ENCODE peak calls at places on chromosome 18, in eight cellular contexts. One of them, this sample, is unnamed.

GRCh38 chr18:60413944-60414547 is 41.5 kb upstream of the MC4R start:
- DNase-seq in activated CD4-positive, alpha-beta T cell treated with anti-CD3 and anti-CD28 coated beads for 36 hours: peak; percentile 20
- DNase-seq in bronchial epithelial cell: peak; percentile 25
- DNase-seq in nephron progenitor cell: peak; percentile 5
- DNase-seq in left cardiac atrium: no peak
- DNase-seq in foreskin melanocyte: no peak
- DNase-seq in mesothelial cell of epicardium: no peak
- DNase-seq in lower lobe of right lung: no peak
- DNase-seq in this sample: no peak

GRCh38 chr18:77059294-77059916 is 73.2 kb downstream of the MBP start:
- DNase-seq in lower lobe of right lung: no peak
- DNase-seq in bronchial epithelial cell: peak; percentile 58
- DNase-seq in left cardiac atrium: no peak
- DNase-seq in mesothelial cell of epicardium: no peak
- DNase-seq in foreskin melanocyte: peak; percentile 67
- DNase-seq in activated CD4-positive, alpha-beta T cell treated with anti-CD3 and anti-CD28 coated beads for 36 hours: peak; percentile 61
- DNase-seq in nephron progenitor cell: peak; percentile 34
- DNase-seq in this sample: no peak

GRCh38 chr18:74234326-74235171 is 57.2 kb downstream of the CYB5A start:
- DNase-seq in mesothelial cell of epicardium: no peak
- DNase-seq in foreskin melanocyte: peak; percentile 6
- DNase-seq in lower lobe of right lung: no peak
- DNase-seq in nephron progenitor cell: no peak
- DNase-seq in bronchial epithelial cell: peak; percentile 94
- DNase-seq in left cardiac atrium: no peak
- DNase-seq in activated CD4-positive, alpha-beta T cell treated with anti-CD3 and anti-CD28 coated beads for 36 hours: no peak
- DNase-seq in this sample: peak; percentile 36

GRCh38 chr18:34595673-34596072 is 114.4 kb upstream of the DTNA start:
- DNase-seq in nephron progenitor cell: peak; percentile 9
- DNase-seq in mesothelial cell of epicardium: no peak
- DNase-seq in left cardiac atrium: no peak
- DNase-seq in lower lobe of right lung: no peak
- DNase-seq in foreskin melanocyte: no peak
- DNase-seq in bronchial epithelial cell: peak; percentile 44
- DNase-seq in activated CD4-positive, alpha-beta T cell treated with anti-CD3 and anti-CD28 coated beads for 36 hours: no peak
- DNase-seq in this sample: no peak

GRCh38 chr18:49650426-49650891 is 88.6 kb downstream of the LIPG start:
- DNase-seq in bronchial epithelial cell: no peak
- DNase-seq in mesothelial cell of epicardium: no peak
- DNase-seq in activated CD4-positive, alpha-beta T cell treated with anti-CD3 and anti-CD28 coated beads for 36 hours: no peak
- DNase-seq in nephron progenitor cell: no peak
- DNase-seq in left cardiac atrium: no peak
- DNase-seq in foreskin melanocyte: no peak
- DNase-seq in lower lobe of right lung: no peak
- DNase-seq in this sample: no peak

GRCh38 chr18:11981633-11982366 is 493 bp downstream of the IMPA2 start:
- DNase-seq in lower lobe of right lung: peak; percentile 75
- DNase-seq in activated CD4-positive, alpha-beta T cell treated with anti-CD3 and anti-CD28 coated beads for 36 hours: peak; percentile 29
- DNase-seq in foreskin melanocyte: peak; percentile 33
- DNase-seq in nephron progenitor cell: peak; percentile 63
- DNase-seq in mesothelial cell of epicardium: peak; percentile 47
- DNase-seq in bronchial epithelial cell: no peak
- DNase-seq in left cardiac atrium: peak; percentile 51
- DNase-seq in this sample: no peak

GRCh38 chr18:79937103-79937860 is 14.2 kb downstream of the SLC66A2 start:
- DNase-seq in left cardiac atrium: no peak
- DNase-seq in lower lobe of right lung: peak; percentile 32
- DNase-seq in mesothelial cell of epicardium: no peak
- DNase-seq in foreskin melanocyte: no peak
- DNase-seq in bronchial epithelial cell: no peak
- DNase-seq in nephron progenitor cell: no peak
- DNase-seq in activated CD4-positive, alpha-beta T cell treated with anti-CD3 and anti-CD28 coated beads for 36 hours: no peak
- DNase-seq in this sample: no peak

GRCh38 chr18:62585274-62586147 is 62.7 kb downstream of the ZCCHC2 start:
- DNase-seq in lower lobe of right lung: no peak
- DNase-seq in nephron progenitor cell: no peak
- DNase-seq in mesothelial cell of epicardium: no peak
- DNase-seq in bronchial epithelial cell: no peak
- DNase-seq in left cardiac atrium: no peak
- DNase-seq in activated CD4-positive, alpha-beta T cell treated with anti-CD3 and anti-CD28 coated beads for 36 hours: peak; percentile 80
- DNase-seq in foreskin melanocyte: no peak
- DNase-seq in this sample: no peak

GRCh38 chr18:25453556-25454269 is 101.7 kb upstream of the ZNF521 start:
- DNase-seq in nephron progenitor cell: no peak
- DNase-seq in mesothelial cell of epicardium: no peak
- DNase-seq in left cardiac atrium: no peak
- DNase-seq in bronchial epithelial cell: no peak
- DNase-seq in activated CD4-positive, alpha-beta T cell treated with anti-CD3 and anti-CD28 coated beads for 36 hours: no peak
- DNase-seq in lower lobe of right lung: no peak
- DNase-seq in foreskin melanocyte: peak; percentile 31
- DNase-seq in this sample: peak; percentile 54

GRCh38 chr18:37575646-37576045 is 10.0 kb upstream of the CELF4 start:
- DNase-seq in left cardiac atrium: no peak
- DNase-seq in activated CD4-positive, alpha-beta T cell treated with anti-CD3 and anti-CD28 coated beads for 36 hours: no peak
- DNase-seq in lower lobe of right lung: no peak
- DNase-seq in foreskin melanocyte: no peak
- DNase-seq in bronchial epithelial cell: no peak
- DNase-seq in nephron progenitor cell: no peak
- DNase-seq in mesothelial cell of epicardium: no peak
- DNase-seq in this sample: no peak

GRCh38 chr18:39198376-39198775 is 1632.8 kb upstream of the CELF4 start:
- DNase-seq in nephron progenitor cell: no peak
- DNase-seq in mesothelial cell of epicardium: no peak
- DNase-seq in left cardiac atrium: no peak
- DNase-seq in lower lobe of right lung: no peak
- DNase-seq in bronchial epithelial cell: peak; percentile 82
- DNase-seq in activated CD4-positive, alpha-beta T cell treated with anti-CD3 and anti-CD28 coated beads for 36 hours: no peak
- DNase-seq in foreskin melanocyte: no peak
- DNase-seq in this sample: no peak

GRCh38 chr18:79787527-79788095 is 10.1 kb upstream of the KCNG2 start:
- DNase-seq in activated CD4-positive, alpha-beta T cell treated with anti-CD3 and anti-CD28 coated beads for 36 hours: no peak
- DNase-seq in foreskin melanocyte: no peak
- DNase-seq in nephron progenitor cell: no peak
- DNase-seq in bronchial epithelial cell: no peak
- DNase-seq in left cardiac atrium: no peak
- DNase-seq in lower lobe of right lung: no peak
- DNase-seq in mesothelial cell of epicardium: no peak
- DNase-seq in this sample: no peak

GRCh38 chr18:31190919-31191318 is 28.3 kb upstream of the DSC1 start:
- DNase-seq in bronchial epithelial cell: peak; percentile 90
- DNase-seq in activated CD4-positive, alpha-beta T cell treated with anti-CD3 and anti-CD28 coated beads for 36 hours: no peak
- DNase-seq in left cardiac atrium: no peak
- DNase-seq in lower lobe of right lung: no peak
- DNase-seq in foreskin melanocyte: no peak
- DNase-seq in nephron progenitor cell: no peak
- DNase-seq in mesothelial cell of epicardium: no peak
- DNase-seq in this sample: no peak

GRCh38 chr18:56200381-56200831 is 438.0 kb downstream of the TXNL1 start:
- DNase-seq in nephron progenitor cell: no peak
- DNase-seq in lower lobe of right lung: no peak
- DNase-seq in activated CD4-positive, alpha-beta T cell treated with anti-CD3 and anti-CD28 coated beads for 36 hours: no peak
- DNase-seq in foreskin melanocyte: no peak
- DNase-seq in mesothelial cell of epicardium: no peak
- DNase-seq in bronchial epithelial cell: peak; percentile 59
- DNase-seq in left cardiac atrium: no peak
- DNase-seq in this sample: peak; percentile 57

GRCh38 chr18:53380063-53380639 is 844.3 kb downstream of the MBD2 start:
- DNase-seq in mesothelial cell of epicardium: no peak
- DNase-seq in left cardiac atrium: no peak
- DNase-seq in foreskin melanocyte: peak; percentile 25
- DNase-seq in activated CD4-positive, alpha-beta T cell treated with anti-CD3 and anti-CD28 coated beads for 36 hours: no peak
- DNase-seq in lower lobe of right lung: no peak
- DNase-seq in bronchial epithelial cell: peak; percentile 50
- DNase-seq in nephron progenitor cell: peak; percentile 9
- DNase-seq in this sample: no peak

GRCh38 chr18:44637210-44638051 is 43.3 kb upstream of the SETBP1 start:
- DNase-seq in bronchial epithelial cell: peak; percentile 92
- DNase-seq in activated CD4-positive, alpha-beta T cell treated with anti-CD3 and anti-CD28 coated beads for 36 hours: peak; percentile 23
- DNase-seq in mesothelial cell of epicardium: no peak
- DNase-seq in nephron progenitor cell: no peak
- DNase-seq in lower lobe of right lung: no peak
- DNase-seq in left cardiac atrium: no peak
- DNase-seq in foreskin melanocyte: no peak
- DNase-seq in this sample: no peak

GRCh38 chr18:52716926-52717325 is 376.9 kb downstream of the DCC start:
- DNase-seq in foreskin melanocyte: peak; percentile 0
- DNase-seq in bronchial epithelial cell: peak; percentile 14
- DNase-seq in left cardiac atrium: peak; percentile 16
- DNase-seq in activated CD4-positive, alpha-beta T cell treated with anti-CD3 and anti-CD28 coated beads for 36 hours: no peak
- DNase-seq in nephron progenitor cell: peak; percentile 13
- DNase-seq in lower lobe of right lung: no peak
- DNase-seq in mesothelial cell of epicardium: no peak
- DNase-seq in this sample: no peak

GRCh38 chr18:63949068-63949737 is at the start of gene HMSD:
- DNase-seq in nephron progenitor cell: peak; percentile 81
- DNase-seq in lower lobe of right lung: peak; percentile 80
- DNase-seq in mesothelial cell of epicardium: peak; percentile 70
- DNase-seq in left cardiac atrium: peak; percentile 65
- DNase-seq in activated CD4-positive, alpha-beta T cell treated with anti-CD3 and anti-CD28 coated beads for 36 hours: peak; percentile 87
- DNase-seq in bronchial epithelial cell: peak; percentile 59
- DNase-seq in foreskin melanocyte: no peak
- DNase-seq in this sample: no peak

GRCh38 chr18:21369146-21369545 is 127.1 kb downstream of the GREB1L start:
- DNase-seq in lower lobe of right lung: no peak
- DNase-seq in foreskin melanocyte: no peak
- DNase-seq in activated CD4-positive, alpha-beta T cell treated with anti-CD3 and anti-CD28 coated beads for 36 hours: no peak
- DNase-seq in mesothelial cell of epicardium: no peak
- DNase-seq in nephron progenitor cell: no peak
- DNase-seq in bronchial epithelial cell: no peak
- DNase-seq in left cardiac atrium: no peak
- DNase-seq in this sample: peak; percentile 88

GRCh38 chr18:37634516-37634915 is 68.9 kb upstream of the CELF4 start:
- DNase-seq in lower lobe of right lung: no peak
- DNase-seq in left cardiac atrium: no peak
- DNase-seq in nephron progenitor cell: no peak
- DNase-seq in foreskin melanocyte: no peak
- DNase-seq in bronchial epithelial cell: no peak
- DNase-seq in activated CD4-positive, alpha-beta T cell treated with anti-CD3 and anti-CD28 coated beads for 36 hours: no peak
- DNase-seq in mesothelial cell of epicardium: no peak
- DNase-seq in this sample: no peak

GRCh38 chr18:79952996-79953559 is 1.6 kb upstream of the SLC66A2 start:
- DNase-seq in bronchial epithelial cell: no peak
- DNase-seq in lower lobe of right lung: peak; percentile 36
- DNase-seq in left cardiac atrium: no peak
- DNase-seq in activated CD4-positive, alpha-beta T cell treated with anti-CD3 and anti-CD28 coated beads for 36 hours: no peak
- DNase-seq in mesothelial cell of epicardium: no peak
- DNase-seq in nephron progenitor cell: no peak
- DNase-seq in foreskin melanocyte: no peak
- DNase-seq in this sample: no peak

GRCh38 chr18:50866765-50867164 is 12.2 kb upstream of the ME2 start:
- DNase-seq in bronchial epithelial cell: peak; percentile 29
- DNase-seq in foreskin melanocyte: no peak
- DNase-seq in activated CD4-positive, alpha-beta T cell treated with anti-CD3 and anti-CD28 coated beads for 36 hours: no peak
- DNase-seq in mesothelial cell of epicardium: no peak
- DNase-seq in nephron progenitor cell: no peak
- DNase-seq in left cardiac atrium: no peak
- DNase-seq in lower lobe of right lung: no peak
- DNase-seq in this sample: no peak